ENCODE peak calls at places on chromosomes 1 and 21, in nine cellular contexts. K is left ventricle myocardium inferior; I is ovary; H is neural progenitor cell; B is CD8-positive, alpha-beta memory T cell; C is dorsolateral prefrontal cortex; W is lower lobe of right lung; Y is IMR-90; F is Peyer's patch. L is an unnamed sample.

GRCh38 chr1:154869351-154870116 is 547 bp downstream of the KCNN3 start:
- DNase-seq in K (peak), F (no peak), I (peak), Y (peak), W (peak), B (no peak), C (no peak), H (peak), L (peak)

GRCh38 chr1:60670313-60670712 is 412.0 kb upstream of the NFIA start:
- DNase-seq in B (no peak), W (no peak), H (no peak), F (no peak), K (no peak), I (no peak), C (no peak), Y (no peak), L (no peak)

GRCh38 chr1:41767534-41767933 is 151.2 kb downstream of the HIVEP3 start:
- DNase-seq in W (no peak), H (no peak), C (no peak), I (no peak), K (no peak), B (no peak), F (no peak), Y (no peak), L (no peak)

GRCh38 chr1:11921022-11921421 is 5.2 kb downstream of the KIAA2013 start:
- DNase-seq in Y (no peak), C (no peak), I (no peak), K (no peak), H (peak), W (no peak), B (no peak), F (no peak), L (no peak)

GRCh38 chr1:202162418-202163280 is 2.2 kb upstream of the PTPN7 start:
- DNase-seq in W (no peak), K (no peak), F (peak), Y (no peak), C (no peak), B (peak), I (peak), H (no peak), L (no peak)

GRCh38 chr1:224759570-224760562 is 143.7 kb downstream of the CNIH3 start:
- DNase-seq in B (no peak), K (no peak), W (no peak), H (peak), Y (no peak), I (no peak), C (no peak), F (no peak), L (no peak)

GRCh38 chr21:35974801-35975200 is 85.5 kb downstream of the SETD4 start:
- DNase-seq in F (no peak), K (no peak), H (no peak), Y (peak), W (no peak), I (no peak), B (no peak), C (no peak), L (no peak)

GRCh38 chr1:37765937-37766664 is 1.2 kb upstream of the EPHA10 start:
- DNase-seq in F (no peak), W (no peak), I (no peak), H (peak), B (no peak), C (no peak), K (no peak), Y (no peak), L (no peak)

GRCh38 chr1:201682964-201683363 is 144.0 kb downstream of the NAV1 start:
- DNase-seq in I (no peak), Y (no peak), K (no peak), F (no peak), C (no peak), B (no peak), H (no peak), W (no peak), L (no peak)

GRCh38 chr1:47334765-47335435 is 1.3 kb downstream of the CMPK1 start:
- DNase-seq in I (no peak), B (no peak), H (no peak), W (no peak), K (no peak), F (no peak), Y (peak), C (no peak), L (no peak)

GRCh38 chr1:235079443-235079967 is 49.1 kb downstream of the TOMM20 start:
- DNase-seq in K (no peak), H (no peak), W (peak), I (no peak), B (no peak), F (no peak), Y (peak), C (no peak), L (no peak)

GRCh38 chr1:8232036-8232757 is 85.7 kb upstream of the SLC45A1 start:
- DNase-seq in W (no peak), Y (no peak), H (no peak), C (no peak), B (no peak), I (no peak), F (no peak), K (no peak), L (no peak)

GRCh38 chr1:91498035-91498434 is 2.6 kb upstream of the CDC7 start:
- DNase-seq in W (no peak), B (no peak), Y (no peak), K (no peak), H (no peak), C (no peak), I (no peak), F (no peak), L (no peak)

GRCh38 chr1:9615316-9616063 is 26.8 kb downstream of the TMEM201 start:
- DNase-seq in B (peak), K (no peak), Y (peak), I (no peak), W (no peak), H (peak), C (peak), F (peak), L (no peak)

GRCh38 chr1:13730751-13731482 is 30.9 kb downstream of the PRDM2 start:
- DNase-seq in K (no peak), B (peak), F (peak), Y (peak), I (no peak), C (no peak), H (no peak), W (peak), L (no peak)

GRCh38 chr1:178937770-178938169 is 66.9 kb upstream of the ANGPTL1 start:
- DNase-seq in Y (no peak), H (no peak), F (no peak), W (no peak), I (no peak), C (no peak), K (no peak), B (no peak), L (no peak)

GRCh38 chr21:21096956-21097355 is 98.7 kb downstream of the NCAM2 start:
- DNase-seq in B (no peak), F (no peak), K (no peak), I (no peak), Y (no peak), W (no peak), H (no peak), C (no peak), L (no peak)

GRCh38 chr1:228944991-228945390 is 209.7 kb downstream of the RHOU start:
- DNase-seq in F (no peak), H (no peak), I (no peak), K (no peak), W (no peak), C (no peak), Y (peak), B (no peak), L (no peak)

GRCh38 chr1:18333220-18333619 is 147.5 kb upstream of the KLHDC7A start:
- DNase-seq in W (no peak), K (no peak), I (no peak), F (no peak), Y (no peak), C (no peak), H (no peak), B (no peak), L (no peak)

GRCh38 chr1:25197982-25198681 is 34.2 kb downstream of the SYF2 start:
- DNase-seq in Y (no peak), H (peak), I (no peak), F (no peak), B (peak), K (no peak), C (no peak), W (no peak), L (peak)

GRCh38 chr1:26692793-26693490 is 2.9 kb upstream of the ARID1A start:
- DNase-seq in W (peak), B (peak), K (peak), I (peak), F (peak), C (peak), H (peak), Y (peak), L (peak)

GRCh38 chr1:78229344-78229743 is 183.6 kb downstream of the GIPC2 start:
- DNase-seq in Y (peak), I (no peak), F (no peak), W (no peak), B (no peak), C (no peak), H (no peak), K (no peak), L (no peak)

GRCh38 chr1:2228684-2229031 is 539 bp downstream of the SKI start:
- DNase-seq in Y (no peak), W (peak), B (no peak), K (no peak), H (no peak), I (no peak), C (no peak), F (no peak), L (no peak)

GRCh38 chr1:2479186-2479585 is 3.1 kb downstream of the PLCH2 start:
- DNase-seq in B (no peak), F (no peak), H (no peak), K (no peak), W (no peak), Y (no peak), I (no peak), C (no peak), L (no peak)

GRCh38 chr1:1089731-1090423 is 15.8 kb upstream of the RNF223 start:
- DNase-seq in H (no peak), C (no peak), W (peak), I (no peak), B (no peak), K (no peak), F (no peak), Y (no peak), L (no peak)

GRCh38 chr1:241658081-241658793 is 6.2 kb downstream of the WDR64 start:
- DNase-seq in B (no peak), H (no peak), K (no peak), I (no peak), Y (no peak), W (no peak), F (no peak), C (no peak), L (no peak)

GRCh38 chr1:46172321-46172720 is 2.6 kb upstream of the TSPAN1 start:
- DNase-seq in C (no peak), I (no peak), B (no peak), Y (no peak), K (no peak), W (no peak), H (no peak), F (no peak), L (no peak)

GRCh38 chr1:68438310-68438709 is 11.4 kb downstream of the RPE65 start:
- DNase-seq in I (no peak), K (no peak), H (no peak), F (no peak), B (no peak), C (no peak), Y (no peak), W (no peak), L (no peak)

GRCh38 chr1:27664291-27664690 is 7.7 kb downstream of the IFI6 start:
- DNase-seq in H (no peak), W (no peak), C (no peak), I (no peak), K (no peak), F (no peak), Y (no peak), B (no peak), L (no peak)

GRCh38 chr21:41995577-41995976 is 14.6 kb downstream of the ZBTB21 start:
- DNase-seq in H (no peak), B (no peak), Y (no peak), F (no peak), K (no peak), I (no peak), C (no peak), W (no peak), L (no peak)

GRCh38 chr21:41991659-41992058 is 18.5 kb downstream of the ZBTB21 start:
- DNase-seq in Y (no peak), C (no peak), K (no peak), H (no peak), B (no peak), W (no peak), I (no peak), F (no peak), L (no peak)

GRCh38 chr21:41997657-41998056 is 12.5 kb downstream of the ZBTB21 start:
- DNase-seq in H (no peak), B (no peak), W (no peak), Y (no peak), F (no peak), C (no peak), I (no peak), K (no peak), L (no peak)

GRCh38 chr21:41993744-41994143 is 16.4 kb downstream of the ZBTB21 start:
- DNase-seq in F (no peak), W (no peak), B (no peak), C (no peak), K (no peak), Y (peak), I (no peak), H (no peak), L (no peak)

GRCh38 chr21:41992576-41992975 is 17.6 kb downstream of the ZBTB21 start:
- DNase-seq in B (no peak), H (no peak), K (no peak), F (no peak), I (no peak), W (no peak), Y (no peak), C (no peak), L (no peak)
- H3K27ac ChIP-seq in B (no peak), H (no peak), K (no peak), F (no peak), I (no peak), W (no peak), Y (no peak), C (no peak), L (no peak)

GRCh38 chr21:22136770-22137169 is 1138.6 kb downstream of the NCAM2 start:
- DNase-seq in K (no peak), F (no peak), I (no peak), W (no peak), C (no peak), H (no peak), Y (no peak), B (no peak), L (no peak)

GRCh38 chr21:22138297-22139016 is 1140.2 kb downstream of the NCAM2 start:
- DNase-seq in W (no peak), B (no peak), Y (no peak), F (no peak), C (no peak), I (no peak), K (no peak), H (no peak), L (no peak)
- H3K27ac ChIP-seq in W (no peak), B (no peak), Y (no peak), F (no peak), C (no peak), I (no peak), K (no peak), H (no peak), L (no peak)

GRCh38 chr1:221117133-221117532 is 237.9 kb downstream of the HLX start:
- DNase-seq in Y (no peak), K (no peak), W (no peak), C (no peak), H (no peak), B (no peak), I (no peak), F (no peak), L (no peak)

GRCh38 chr1:221122501-221122900 is 243.3 kb downstream of the HLX start:
- DNase-seq in C (no peak), F (no peak), W (no peak), H (no peak), B (no peak), Y (no peak), K (no peak), I (no peak), L (no peak)

GRCh38 chr1:221118176-221118937 is 239.1 kb downstream of the HLX start:
- DNase-seq in Y (no peak), W (no peak), I (no peak), H (no peak), B (no peak), K (no peak), F (no peak), C (no peak), L (no peak)

GRCh38 chr1:221118938-221119320 is 239.7 kb downstream of the HLX start:
- DNase-seq in H (no peak), Y (no peak), B (no peak), C (no peak), W (no peak), I (no peak), K (no peak), F (no peak), L (no peak)

GRCh38 chr1:221117548-221117951 is 238.3 kb downstream of the HLX start:
- DNase-seq in H (no peak), K (peak), B (no peak), I (no peak), Y (peak), F (no peak), C (no peak), W (no peak), L (no peak)
- H3K27ac ChIP-seq in H (no peak), K (peak), B (no peak), I (no peak), Y (no peak), F (no peak), C (no peak), W (no peak), L (no peak)

GRCh38 chr1:65955071-65955470 is 162.4 kb downstream of the PDE4B start:
- DNase-seq in I (no peak), K (no peak), Y (no peak), W (no peak), C (no peak), B (no peak), F (no peak), H (peak), L (no peak)
- H3K27ac ChIP-seq in I (no peak), K (no peak), Y (no peak), W (no peak), C (no peak), B (no peak), F (no peak), H (no peak), L (peak)

GRCh38 chr1:15277370-15277769 is 30.3 kb downstream of the FHAD1 start:
- DNase-seq in I (no peak), H (no peak), C (no peak), B (no peak), K (no peak), F (no peak), Y (no peak), W (no peak), L (no peak)
- H3K27ac ChIP-seq in I (no peak), H (no peak), C (no peak), B (no peak), K (no peak), F (no peak), Y (no peak), W (no peak), L (no peak)

GRCh38 chr1:212518188-212518951 is 85.7 kb downstream of the NENF start:
- DNase-seq in B (no peak), I (no peak), H (no peak), W (peak), F (no peak), C (no peak), Y (peak), K (peak), L (no peak)

GRCh38 chr1:212515329-212515760 is 82.6 kb downstream of the NENF start:
- DNase-seq in K (no peak), C (no peak), F (no peak), W (no peak), Y (no peak), H (peak), B (no peak), I (no peak), L (no peak)

GRCh38 chr1:212520746-212521145 is 87.8 kb upstream of the ATF3 start:
- DNase-seq in C (no peak), Y (no peak), B (no peak), H (no peak), W (no peak), I (no peak), K (no peak), F (no peak), L (no peak)

GRCh38 chr1:212520299-212520698 is 87.6 kb downstream of the NENF start:
- DNase-seq in C (no peak), K (no peak), Y (no peak), F (no peak), I (no peak), H (no peak), W (no peak), B (no peak), L (no peak)

DNA sequence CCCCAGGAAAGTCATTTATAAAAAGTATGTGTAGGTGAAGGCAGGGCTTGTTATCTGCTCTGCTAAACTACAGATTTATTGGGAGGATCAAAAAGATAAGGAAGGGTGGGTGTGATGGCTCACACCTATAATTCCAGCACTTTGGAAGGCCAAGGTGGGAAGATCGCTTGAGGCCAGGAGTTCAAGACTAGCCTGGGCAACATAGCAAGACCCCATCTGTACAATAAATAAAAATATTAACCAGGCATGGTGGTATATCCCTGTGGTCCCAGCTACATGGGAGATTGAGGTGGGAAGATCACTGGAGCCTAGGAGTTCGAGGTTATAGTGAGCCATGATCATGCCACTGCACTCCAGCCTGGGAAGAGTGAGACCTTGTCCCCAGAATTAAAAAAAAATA is 86.4 kb downstream of the NENF start:
- DNase-seq in H (no peak), K (no peak), C (no peak), Y (no peak), W (no peak), F (no peak), I (no peak), B (no peak), L (no peak)
- H3K27ac ChIP-seq in H (no peak), K (peak), C (no peak), Y (no peak), W (no peak), F (peak), I (no peak), B (no peak), L (no peak)